ENCODE peak calls at places on chromosomes 3 and 15, in eight cellular contexts. P is brain microvascular endothelial cell, D is heart left ventricle, C is spleen, Z is fibroblast of mammary gland, X is NB4, L is WTC11, I is activated B cell treated with CpG ODN at 0.5 μM for 24 hours. S is an unnamed sample.

GRCh38 chr15:37165420-37165819 is 65.1 kb upstream of the MEIS2 start:
- DNase-seq in P (no peak), D (no peak), C (no peak), Z (no peak), X (no peak), L (no peak), I (no peak), S (no peak)

GRCh38 chr3:134486577-134487041 is 752 bp downstream of the CEP63 start:
- DNase-seq in P (no peak), D (no peak), C (no peak), Z (peak), X (peak), L (no peak), I (no peak), S (no peak)

GRCh38 chr3:86723433-86723832 is 267.5 kb downstream of the VGLL3 start:
- DNase-seq in P (no peak), D (no peak), C (no peak), Z (no peak), X (no peak), L (no peak), I (no peak), S (no peak)

GRCh38 chr15:56523521-56523920 is 58.6 kb upstream of the MNS1 start:
- DNase-seq in P (peak), D (no peak), C (no peak), Z (peak), X (no peak), L (no peak), I (no peak), S (no peak)

GRCh38 chr15:85116925-85117646 is 135.4 kb downstream of the PDE8A start:
- DNase-seq in P (no peak), D (no peak), C (no peak), Z (no peak), X (no peak), L (no peak), I (no peak), S (no peak)

GRCh38 chr15:68328485-68328884 is 50.9 kb downstream of the FEM1B start:
- DNase-seq in P (no peak), D (no peak), C (no peak), Z (no peak), X (no peak), L (no peak), I (no peak), S (no peak)

GRCh38 chr3:23075478-23075877 is 127.6 kb upstream of the UBE2E2 start:
- DNase-seq in P (peak), D (no peak), C (no peak), Z (peak), X (no peak), L (no peak), I (no peak), S (no peak)

GRCh38 chr3:15279200-15279599 is 53.2 kb downstream of the SH3BP5 start:
- DNase-seq in P (no peak), D (no peak), C (no peak), Z (no peak), X (no peak), L (no peak), I (no peak), S (no peak)

GRCh38 chr3:16024548-16024947 is 149.9 kb upstream of the GALNT15 start:
- DNase-seq in P (no peak), D (no peak), C (no peak), Z (no peak), X (no peak), L (no peak), I (no peak), S (no peak)

GRCh38 chr3:32640939-32641725 is 43.9 kb upstream of the CNOT10 start:
- DNase-seq in P (no peak), D (peak), C (no peak), Z (no peak), X (no peak), L (no peak), I (no peak), S (no peak)

GRCh38 chr15:39578851-39579486 is 1.9 kb upstream of the THBS1 start:
- DNase-seq in P (no peak), D (no peak), C (no peak), Z (peak), X (no peak), L (no peak), I (no peak), S (no peak)

GRCh38 chr15:26758079-26758478 is 14.8 kb downstream of the GABRB3 start:
- DNase-seq in P (no peak), D (no peak), C (no peak), Z (no peak), X (no peak), L (no peak), I (no peak), S (no peak)

GRCh38 chr3:37526511-37526910 is 335.2 kb upstream of the CTDSPL start:
- DNase-seq in P (no peak), D (peak), C (no peak), Z (peak), X (no peak), L (no peak), I (no peak), S (no peak)

GRCh38 chr3:161412117-161412516 is 40.8 kb upstream of the SPTSSB start:
- DNase-seq in P (no peak), D (no peak), C (no peak), Z (no peak), X (no peak), L (no peak), I (no peak), S (no peak)

GRCh38 chr3:184320099-184320445 is 5.7 kb downstream of the EIF4G1 start:
- DNase-seq in P (peak), D (peak), C (peak), Z (peak), X (peak), L (no peak), I (no peak), S (no peak)

GRCh38 chr15:59140422-59141226 is 35.7 kb downstream of the CCNB2 start:
- DNase-seq in P (no peak), D (no peak), C (no peak), Z (no peak), X (no peak), L (no peak), I (no peak), S (no peak)

GRCh38 chr3:152302521-152303021 is 33.8 kb downstream of the MBNL1 start:
- DNase-seq in P (peak), D (peak), C (no peak), Z (peak), X (peak), L (no peak), I (no peak), S (no peak)

GRCh38 chr15:101201411-101202174 is 50.3 kb downstream of the CHSY1 start:
- DNase-seq in P (peak), D (peak), C (peak), Z (peak), X (peak), L (peak), I (no peak), S (no peak)

GRCh38 chr3:148211725-148212124 is 486.0 kb upstream of the AGTR1 start:
- DNase-seq in P (peak), D (no peak), C (no peak), Z (peak), X (no peak), L (no peak), I (no peak), S (no peak)

GRCh38 chr15:85642693-85643058 is 152.0 kb downstream of the KLHL25 start:
- DNase-seq in P (no peak), D (peak), C (no peak), Z (peak), X (no peak), L (no peak), I (no peak), S (no peak)

GRCh38 chr15:64773606-64774555 is 1.5 kb downstream of the RBPMS2 start:
- DNase-seq in P (no peak), D (peak), C (no peak), Z (no peak), X (no peak), L (no peak), I (no peak), S (no peak)

GRCh38 chr3:109177888-109178287 is 41.4 kb downstream of the C3orf85 start:
- DNase-seq in P (no peak), D (no peak), C (no peak), Z (no peak), X (no peak), L (no peak), I (no peak), S (no peak)

DNA sequence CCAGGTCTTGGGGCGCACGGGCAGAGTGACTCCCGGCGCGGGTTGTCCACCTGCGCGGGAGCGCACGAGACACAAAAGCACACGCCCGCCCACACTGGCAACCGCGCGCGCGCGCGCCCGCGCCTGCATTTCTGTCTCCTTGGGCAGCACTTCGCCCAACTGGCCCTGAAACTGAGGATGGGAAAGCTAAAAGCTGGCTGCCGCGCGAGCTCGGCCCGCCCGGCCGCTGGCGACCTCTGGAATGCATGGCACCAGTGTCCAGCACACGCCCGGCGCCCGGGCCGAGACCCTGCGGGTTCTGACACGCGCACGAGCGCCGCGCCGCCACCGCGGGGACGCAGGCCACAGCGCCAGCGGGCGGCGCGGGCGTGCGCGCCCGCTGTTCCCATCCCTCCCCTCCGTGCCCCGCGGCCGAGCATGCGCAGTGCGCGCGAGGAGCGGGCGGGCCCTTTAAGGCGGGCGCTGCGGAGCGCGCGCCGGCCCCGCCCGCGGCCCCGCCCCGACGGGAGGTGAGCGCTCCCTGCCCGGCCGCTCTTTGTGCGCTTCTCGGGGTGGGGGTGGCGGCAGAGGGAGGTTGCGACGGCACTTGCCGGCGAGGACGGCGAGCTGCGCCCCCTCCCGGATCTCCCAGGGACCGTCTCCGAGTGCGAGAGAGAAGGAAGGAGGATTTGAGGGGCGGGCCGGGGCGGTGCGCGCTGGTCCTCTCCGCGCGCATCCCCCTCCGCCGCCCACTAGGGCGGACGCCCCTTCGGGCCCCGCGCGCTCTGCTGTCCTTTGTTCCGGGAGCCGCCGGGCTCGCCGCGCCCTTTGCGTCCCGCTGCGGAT is 1.1 kb upstream of the MEX3B start:
- DNase-seq in P (peak), D (peak), C (peak), Z (peak), X (peak), L (peak), I (peak), S (peak)
- TF ChIP-seq CTCF in P (peak), D (peak), C (peak), Z (peak), X (peak), L (peak), I (no peak), S (peak)

GRCh38 chr15:77634266-77634962 is 1.7 kb upstream of the LINGO1 start:
- DNase-seq in P (peak), D (peak), C (peak), Z (peak), X (peak), L (peak), I (peak), S (peak)
- TF ChIP-seq CTCF in P (peak), D (peak), C (peak), Z (peak), X (peak), L (peak), I (no peak), S (peak)

DNA sequence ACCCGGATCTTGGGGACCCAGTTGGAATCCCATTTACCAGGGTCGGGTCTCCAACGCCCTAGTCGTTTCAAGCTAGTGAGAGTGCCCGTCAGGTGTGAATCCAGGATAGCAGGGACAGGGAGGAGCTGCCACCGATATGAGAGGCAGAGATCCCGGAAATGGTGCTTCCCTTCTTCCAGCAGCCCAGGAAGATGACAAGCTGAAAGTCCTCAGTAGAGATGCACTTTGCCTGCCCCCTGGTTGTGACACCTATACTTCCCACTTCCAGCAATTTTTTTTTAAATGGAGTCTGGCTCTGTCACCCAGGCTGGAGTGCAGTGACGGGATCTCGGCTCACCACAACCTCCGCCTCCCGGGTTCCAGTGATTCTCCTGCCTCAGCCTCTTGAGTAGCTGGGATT is 503.0 kb downstream of the NTRK3 start:
- DNase-seq in P (no peak), D (no peak), C (no peak), Z (no peak), X (no peak), L (peak), I (no peak), S (no peak)
- TF ChIP-seq CTCF in P (no peak), D (no peak), C (no peak), Z (no peak), X (no peak), L (no peak), I (no peak), S (no peak)

GRCh38 chr3:139456391-139456790 is 19.9 kb downstream of the RBP2 start:
- DNase-seq in P (no peak), D (no peak), C (no peak), Z (no peak), X (no peak), L (no peak), I (no peak), S (no peak)

GRCh38 chr3:139457066-139457465 is 19.2 kb downstream of the RBP2 start:
- DNase-seq in P (no peak), D (no peak), C (no peak), Z (no peak), X (no peak), L (no peak), I (no peak), S (no peak)

GRCh38 chr3:139460096-139460495 is 16.2 kb downstream of the RBP2 start:
- DNase-seq in P (no peak), D (no peak), C (no peak), Z (peak), X (no peak), L (no peak), I (no peak), S (no peak)

GRCh38 chr3:139458348-139458747 is 18.0 kb downstream of the RBP2 start:
- DNase-seq in P (no peak), D (no peak), C (no peak), Z (no peak), X (no peak), L (no peak), I (no peak), S (no peak)

GRCh38 chr3:139455855-139456254 is 20.5 kb downstream of the RBP2 start:
- DNase-seq in P (no peak), D (no peak), C (no peak), Z (no peak), X (peak), L (no peak), I (no peak), S (no peak)
- TF ChIP-seq CTCF in P (peak), D (peak), C (no peak), Z (no peak), X (no peak), L (peak), I (no peak), S (no peak)